ENCODE peak calls at places on chromosomes 2 and 18, in five cellular contexts. One of them, this sample, is unnamed.

GRCh38 chr2:17422066-17422465 is 96.2 kb downstream of the RAD51AP2 start:
- DNase-seq in NAMALWA: no peak
- DNase-seq in activated CD4-positive, alpha-beta T cell treated with anti-CD3 and anti-CD28 coated beads for 4 hours: no peak
- DNase-seq in EL: no peak
- DNase-seq in NCI-H510A treated with DMSO at 0.1 percent for 48 hours: no peak
- DNase-seq in this sample: no peak

GRCh38 chr2:152646264-152646663 is 71.0 kb downstream of the PRPF40A start:
- DNase-seq in EL: no peak
- DNase-seq in activated CD4-positive, alpha-beta T cell treated with anti-CD3 and anti-CD28 coated beads for 4 hours: no peak
- DNase-seq in NCI-H510A treated with DMSO at 0.1 percent for 48 hours: no peak
- DNase-seq in NAMALWA: no peak
- DNase-seq in this sample: no peak

GRCh38 chr2:137776697-137777096 is 187.6 kb upstream of the HNMT start:
- DNase-seq in EL: no peak
- DNase-seq in NCI-H510A treated with DMSO at 0.1 percent for 48 hours: no peak
- DNase-seq in NAMALWA: no peak
- DNase-seq in activated CD4-positive, alpha-beta T cell treated with anti-CD3 and anti-CD28 coated beads for 4 hours: no peak
- DNase-seq in this sample: no peak

GRCh38 chr2:8515390-8515761 is 166.5 kb upstream of the ID2 start:
- DNase-seq in activated CD4-positive, alpha-beta T cell treated with anti-CD3 and anti-CD28 coated beads for 4 hours: peak
- DNase-seq in NCI-H510A treated with DMSO at 0.1 percent for 48 hours: no peak
- DNase-seq in NAMALWA: peak
- DNase-seq in EL: no peak
- DNase-seq in this sample: no peak

GRCh38 chr2:159065891-159066290 is 97.5 kb downstream of the TANC1 start:
- DNase-seq in NAMALWA: no peak
- DNase-seq in NCI-H510A treated with DMSO at 0.1 percent for 48 hours: no peak
- DNase-seq in EL: no peak
- DNase-seq in activated CD4-positive, alpha-beta T cell treated with anti-CD3 and anti-CD28 coated beads for 4 hours: no peak
- DNase-seq in this sample: no peak

GRCh38 chr18:54294274-54294673 is 25.0 kb downstream of the POLI start:
- DNase-seq in EL: no peak
- DNase-seq in activated CD4-positive, alpha-beta T cell treated with anti-CD3 and anti-CD28 coated beads for 4 hours: no peak
- DNase-seq in NCI-H510A treated with DMSO at 0.1 percent for 48 hours: no peak
- DNase-seq in NAMALWA: no peak
- DNase-seq in this sample: no peak

GRCh38 chr2:172253190-172254052 is 150.7 kb upstream of the DLX2 start:
- DNase-seq in NAMALWA: no peak
- DNase-seq in EL: peak
- DNase-seq in activated CD4-positive, alpha-beta T cell treated with anti-CD3 and anti-CD28 coated beads for 4 hours: peak
- DNase-seq in NCI-H510A treated with DMSO at 0.1 percent for 48 hours: no peak
- DNase-seq in this sample: peak

GRCh38 chr18:2994603-2995432 is 18.1 kb downstream of the LPIN2 start:
- DNase-seq in EL: no peak
- DNase-seq in activated CD4-positive, alpha-beta T cell treated with anti-CD3 and anti-CD28 coated beads for 4 hours: peak
- DNase-seq in NAMALWA: peak
- DNase-seq in NCI-H510A treated with DMSO at 0.1 percent for 48 hours: no peak
- DNase-seq in this sample: no peak

GRCh38 chr2:34115076-34115475 is 516.0 kb upstream of the FAM98A start:
- DNase-seq in NCI-H510A treated with DMSO at 0.1 percent for 48 hours: no peak
- DNase-seq in NAMALWA: no peak
- DNase-seq in activated CD4-positive, alpha-beta T cell treated with anti-CD3 and anti-CD28 coated beads for 4 hours: no peak
- DNase-seq in EL: no peak
- DNase-seq in this sample: no peak

GRCh38 chr2:208392300-208392699 is 14.3 kb upstream of the PTH2R start:
- DNase-seq in NCI-H510A treated with DMSO at 0.1 percent for 48 hours: no peak
- DNase-seq in activated CD4-positive, alpha-beta T cell treated with anti-CD3 and anti-CD28 coated beads for 4 hours: no peak
- DNase-seq in NAMALWA: peak
- DNase-seq in EL: no peak
- DNase-seq in this sample: no peak

GRCh38 chr2:26691881-26692813 is at the start of gene KCNK3:
- DNase-seq in NCI-H510A treated with DMSO at 0.1 percent for 48 hours: peak
- DNase-seq in activated CD4-positive, alpha-beta T cell treated with anti-CD3 and anti-CD28 coated beads for 4 hours: peak
- DNase-seq in EL: peak
- DNase-seq in NAMALWA: no peak
- DNase-seq in this sample: no peak

GRCh38 chr2:167438206-167438605 is 549.9 kb downstream of the XIRP2 start:
- DNase-seq in NAMALWA: no peak
- DNase-seq in EL: peak
- DNase-seq in activated CD4-positive, alpha-beta T cell treated with anti-CD3 and anti-CD28 coated beads for 4 hours: no peak
- DNase-seq in NCI-H510A treated with DMSO at 0.1 percent for 48 hours: no peak
- DNase-seq in this sample: peak

GRCh38 chr2:121524650-121525425 is 5.8 kb upstream of the RNU4ATAC start:
- DNase-seq in activated CD4-positive, alpha-beta T cell treated with anti-CD3 and anti-CD28 coated beads for 4 hours: no peak
- DNase-seq in NAMALWA: no peak
- DNase-seq in EL: no peak
- DNase-seq in NCI-H510A treated with DMSO at 0.1 percent for 48 hours: no peak
- DNase-seq in this sample: no peak

GRCh38 chr2:238668426-238668825 is 179.5 kb upstream of the TWIST2 start:
- DNase-seq in NAMALWA: no peak
- DNase-seq in NCI-H510A treated with DMSO at 0.1 percent for 48 hours: no peak
- DNase-seq in EL: no peak
- DNase-seq in activated CD4-positive, alpha-beta T cell treated with anti-CD3 and anti-CD28 coated beads for 4 hours: no peak
- DNase-seq in this sample: no peak

GRCh38 chr18:9653390-9653789 is 39.0 kb upstream of the PPP4R1 start:
- DNase-seq in activated CD4-positive, alpha-beta T cell treated with anti-CD3 and anti-CD28 coated beads for 4 hours: no peak
- DNase-seq in NCI-H510A treated with DMSO at 0.1 percent for 48 hours: no peak
- DNase-seq in NAMALWA: no peak
- DNase-seq in EL: peak
- DNase-seq in this sample: no peak

GRCh38 chr2:9552491-9553178 is 3.0 kb downstream of the ADAM17 start:
- DNase-seq in EL: peak
- DNase-seq in NCI-H510A treated with DMSO at 0.1 percent for 48 hours: no peak
- DNase-seq in NAMALWA: peak
- DNase-seq in activated CD4-positive, alpha-beta T cell treated with anti-CD3 and anti-CD28 coated beads for 4 hours: no peak
- DNase-seq in this sample: peak

GRCh38 chr2:120419073-120419472 is 73.1 kb downstream of the INHBB start:
- DNase-seq in EL: no peak
- DNase-seq in NAMALWA: no peak
- DNase-seq in NCI-H510A treated with DMSO at 0.1 percent for 48 hours: no peak
- DNase-seq in activated CD4-positive, alpha-beta T cell treated with anti-CD3 and anti-CD28 coated beads for 4 hours: no peak
- DNase-seq in this sample: no peak

GRCh38 chr2:7015007-7015950 is 98.1 kb downstream of the RNF144A start:
- DNase-seq in activated CD4-positive, alpha-beta T cell treated with anti-CD3 and anti-CD28 coated beads for 4 hours: no peak
- DNase-seq in NAMALWA: no peak
- DNase-seq in NCI-H510A treated with DMSO at 0.1 percent for 48 hours: no peak
- DNase-seq in EL: no peak
- DNase-seq in this sample: no peak

GRCh38 chr2:55840460-55840859 is 83.1 kb downstream of the EFEMP1 start:
- DNase-seq in activated CD4-positive, alpha-beta T cell treated with anti-CD3 and anti-CD28 coated beads for 4 hours: no peak
- DNase-seq in NCI-H510A treated with DMSO at 0.1 percent for 48 hours: peak
- DNase-seq in NAMALWA: peak
- DNase-seq in EL: no peak
- DNase-seq in this sample: no peak

GRCh38 chr18:58314284-58314683 is 270.3 kb downstream of the NEDD4L start:
- DNase-seq in NCI-H510A treated with DMSO at 0.1 percent for 48 hours: no peak
- DNase-seq in activated CD4-positive, alpha-beta T cell treated with anti-CD3 and anti-CD28 coated beads for 4 hours: no peak
- DNase-seq in EL: peak
- DNase-seq in NAMALWA: no peak
- DNase-seq in this sample: peak

GRCh38 chr2:160315337-160315736 is 115.3 kb upstream of the ITGB6 start:
- DNase-seq in NAMALWA: no peak
- DNase-seq in activated CD4-positive, alpha-beta T cell treated with anti-CD3 and anti-CD28 coated beads for 4 hours: no peak
- DNase-seq in NCI-H510A treated with DMSO at 0.1 percent for 48 hours: no peak
- DNase-seq in EL: peak
- DNase-seq in this sample: no peak